ENCODE peak calls at places on chromosomes 4 and X, in eight cellular contexts. One of them, this sample, is unnamed.

GRCh38 chr4:63296773-63297172 is 1112.5 kb downstream of the TECRL start:
- DNase-seq in H1: no peak
- DNase-seq in CD8-positive, alpha-beta T cell: no peak
- DNase-seq in right atrium auricular region: no peak
- DNase-seq in pancreas: no peak
- DNase-seq in cardiac muscle cell: no peak
- DNase-seq in GM23338: peak; percentile 30
- DNase-seq in sigmoid colon: no peak
- DNase-seq in this sample: peak; percentile 5

GRCh38 chr4:176077561-176077960 is 11.9 kb downstream of the WDR17 start:
- DNase-seq in cardiac muscle cell: no peak
- DNase-seq in sigmoid colon: no peak
- DNase-seq in GM23338: no peak
- DNase-seq in right atrium auricular region: no peak
- DNase-seq in H1: no peak
- DNase-seq in CD8-positive, alpha-beta T cell: no peak
- DNase-seq in pancreas: no peak
- DNase-seq in this sample: peak; percentile 40

GRCh38 chrX:43703211-43703791 is 47.2 kb downstream of the MAOA start:
- DNase-seq in pancreas: no peak
- DNase-seq in sigmoid colon: no peak
- DNase-seq in cardiac muscle cell: peak; percentile 68
- DNase-seq in GM23338: no peak
- DNase-seq in CD8-positive, alpha-beta T cell: no peak
- DNase-seq in H1: no peak
- DNase-seq in right atrium auricular region: no peak
- DNase-seq in this sample: peak; percentile 61

GRCh38 chr4:13483142-13484044 is 747 bp downstream of the RAB28 start:
- DNase-seq in pancreas: no peak
- DNase-seq in CD8-positive, alpha-beta T cell: peak; percentile 1
- DNase-seq in right atrium auricular region: peak; percentile 75
- DNase-seq in H1: no peak
- DNase-seq in cardiac muscle cell: peak; percentile 79
- DNase-seq in GM23338: peak; percentile 75
- DNase-seq in sigmoid colon: peak; percentile 85
- DNase-seq in this sample: peak; percentile 48

GRCh38 chr4:41177016-41177415 is 37.3 kb downstream of the APBB2 start:
- DNase-seq in H1: no peak
- DNase-seq in right atrium auricular region: no peak
- DNase-seq in sigmoid colon: no peak
- DNase-seq in GM23338: no peak
- DNase-seq in CD8-positive, alpha-beta T cell: no peak
- DNase-seq in pancreas: no peak
- DNase-seq in cardiac muscle cell: peak; percentile 79
- DNase-seq in this sample: peak; percentile 66

GRCh38 chr4:177251237-177251636 is 58.4 kb upstream of the NEIL3 start:
- DNase-seq in pancreas: no peak
- DNase-seq in GM23338: no peak
- DNase-seq in right atrium auricular region: no peak
- DNase-seq in CD8-positive, alpha-beta T cell: no peak
- DNase-seq in sigmoid colon: no peak
- DNase-seq in H1: no peak
- DNase-seq in cardiac muscle cell: no peak
- DNase-seq in this sample: no peak

GRCh38 chr4:32858971-32859370 is 2138.8 kb downstream of the PCDH7 start:
- DNase-seq in pancreas: no peak
- DNase-seq in H1: no peak
- DNase-seq in GM23338: no peak
- DNase-seq in right atrium auricular region: no peak
- DNase-seq in cardiac muscle cell: peak; percentile 61
- DNase-seq in sigmoid colon: no peak
- DNase-seq in CD8-positive, alpha-beta T cell: no peak
- DNase-seq in this sample: peak; percentile 91

GRCh38 chr4:125677665-125678307 is 363.0 kb downstream of the FAT4 start:
- DNase-seq in sigmoid colon: no peak
- DNase-seq in GM23338: no peak
- DNase-seq in cardiac muscle cell: no peak
- DNase-seq in CD8-positive, alpha-beta T cell: no peak
- DNase-seq in pancreas: no peak
- DNase-seq in right atrium auricular region: no peak
- DNase-seq in H1: no peak
- DNase-seq in this sample: no peak

GRCh38 chr4:15893967-15894366 is 44.6 kb downstream of the FGFBP1 start:
- DNase-seq in GM23338: no peak
- DNase-seq in H1: no peak
- DNase-seq in sigmoid colon: no peak
- DNase-seq in cardiac muscle cell: peak; percentile 95
- DNase-seq in pancreas: no peak
- DNase-seq in CD8-positive, alpha-beta T cell: no peak
- DNase-seq in right atrium auricular region: no peak
- DNase-seq in this sample: peak; percentile 100

GRCh38 chr4:71445819-71446218 is 107.0 kb downstream of the SLC4A4 start:
- DNase-seq in GM23338: no peak
- DNase-seq in CD8-positive, alpha-beta T cell: no peak
- DNase-seq in right atrium auricular region: no peak
- DNase-seq in pancreas: no peak
- DNase-seq in cardiac muscle cell: no peak
- DNase-seq in H1: no peak
- DNase-seq in sigmoid colon: no peak
- DNase-seq in this sample: no peak

GRCh38 chr4:151690884-151691283 is 69.9 kb downstream of the GATB start:
- DNase-seq in pancreas: no peak
- DNase-seq in GM23338: no peak
- DNase-seq in cardiac muscle cell: peak; percentile 48
- DNase-seq in right atrium auricular region: no peak
- DNase-seq in CD8-positive, alpha-beta T cell: no peak
- DNase-seq in H1: no peak
- DNase-seq in sigmoid colon: no peak
- DNase-seq in this sample: no peak

GRCh38 chrX:94831364-94831763 is 1157.4 kb downstream of the FAM133A start:
- DNase-seq in GM23338: peak; percentile 25
- DNase-seq in pancreas: no peak
- DNase-seq in sigmoid colon: no peak
- DNase-seq in H1: no peak
- DNase-seq in CD8-positive, alpha-beta T cell: no peak
- DNase-seq in cardiac muscle cell: peak; percentile 6
- DNase-seq in right atrium auricular region: no peak
- DNase-seq in this sample: peak; percentile 17

GRCh38 chr4:26346203-26346620 is 25.4 kb downstream of the RBPJ start:
- DNase-seq in sigmoid colon: no peak
- DNase-seq in H1: no peak
- DNase-seq in right atrium auricular region: no peak
- DNase-seq in GM23338: peak; percentile 74
- DNase-seq in CD8-positive, alpha-beta T cell: no peak
- DNase-seq in pancreas: no peak
- DNase-seq in cardiac muscle cell: peak; percentile 72
- DNase-seq in this sample: peak; percentile 17

GRCh38 chrX:75784689-75785491 is at the start of gene MAGEE2:
- DNase-seq in right atrium auricular region: no peak
- DNase-seq in cardiac muscle cell: no peak
- DNase-seq in pancreas: no peak
- DNase-seq in sigmoid colon: no peak
- DNase-seq in CD8-positive, alpha-beta T cell: no peak
- DNase-seq in H1: no peak
- DNase-seq in GM23338: peak; percentile 24
- DNase-seq in this sample: no peak

GRCh38 chr4:128782076-128782715 is 27.3 kb upstream of the JADE1 start:
- DNase-seq in cardiac muscle cell: no peak
- DNase-seq in sigmoid colon: no peak
- DNase-seq in GM23338: peak; percentile 52
- DNase-seq in pancreas: no peak
- DNase-seq in right atrium auricular region: no peak
- DNase-seq in CD8-positive, alpha-beta T cell: peak; percentile 37
- DNase-seq in H1: no peak
- DNase-seq in this sample: no peak

GRCh38 chrX:9693307-9694001 is 72.2 kb downstream of the GPR143 start:
- DNase-seq in CD8-positive, alpha-beta T cell: no peak
- DNase-seq in sigmoid colon: no peak
- DNase-seq in pancreas: no peak
- DNase-seq in right atrium auricular region: no peak
- DNase-seq in GM23338: no peak
- DNase-seq in cardiac muscle cell: no peak
- DNase-seq in H1: no peak
- DNase-seq in this sample: no peak

GRCh38 chrX:9687899-9688298 is 77.7 kb downstream of the GPR143 start:
- DNase-seq in H1: no peak
- DNase-seq in GM23338: no peak
- DNase-seq in pancreas: no peak
- DNase-seq in cardiac muscle cell: no peak
- DNase-seq in CD8-positive, alpha-beta T cell: no peak
- DNase-seq in right atrium auricular region: no peak
- DNase-seq in sigmoid colon: peak; percentile 49
- DNase-seq in this sample: no peak

GRCh38 chrX:9688833-9689232 is 76.8 kb downstream of the GPR143 start:
- DNase-seq in cardiac muscle cell: no peak
- DNase-seq in H1: no peak
- DNase-seq in GM23338: no peak
- DNase-seq in pancreas: no peak
- DNase-seq in right atrium auricular region: no peak
- DNase-seq in CD8-positive, alpha-beta T cell: no peak
- DNase-seq in sigmoid colon: peak; percentile 32
- DNase-seq in this sample: no peak

GRCh38 chrX:9690046-9690445 is 75.6 kb downstream of the GPR143 start:
- DNase-seq in GM23338: no peak
- DNase-seq in right atrium auricular region: no peak
- DNase-seq in pancreas: no peak
- DNase-seq in sigmoid colon: peak; percentile 1
- DNase-seq in cardiac muscle cell: no peak
- DNase-seq in H1: no peak
- DNase-seq in CD8-positive, alpha-beta T cell: no peak
- DNase-seq in this sample: no peak
- H3K36me3 ChIP-seq in GM23338: no peaks in the 10 kb centered on the region
- H3K36me3 ChIP-seq in right atrium auricular region: peaks cover 15% of the 10 kb centered on the region
- H3K36me3 ChIP-seq in pancreas: no peaks in the 10 kb centered on the region
- H3K36me3 ChIP-seq in sigmoid colon: no peaks in the 10 kb centered on the region
- H3K36me3 ChIP-seq in cardiac muscle cell: peaks cover 38% of the 10 kb centered on the region
- H3K36me3 ChIP-seq in H1: peaks cover 10% of the 10 kb centered on the region
- H3K36me3 ChIP-seq in CD8-positive, alpha-beta T cell: peaks cover 16% of the 10 kb centered on the region
- H3K36me3 ChIP-seq in this sample: no peaks in the 10 kb centered on the region

GRCh38 chrX:71292669-71293379 is 8.7 kb upstream of the ITGB1BP2 start:
- DNase-seq in H1: no peak
- DNase-seq in cardiac muscle cell: no peak
- DNase-seq in CD8-positive, alpha-beta T cell: no peak
- DNase-seq in right atrium auricular region: no peak
- DNase-seq in sigmoid colon: no peak
- DNase-seq in pancreas: no peak
- DNase-seq in GM23338: no peak
- DNase-seq in this sample: peak; percentile 25

GRCh38 chrX:71285929-71286328 is 2.5 kb downstream of the NONO start:
- DNase-seq in right atrium auricular region: no peak
- DNase-seq in GM23338: no peak
- DNase-seq in cardiac muscle cell: no peak
- DNase-seq in sigmoid colon: no peak
- DNase-seq in H1: no peak
- DNase-seq in pancreas: no peak
- DNase-seq in CD8-positive, alpha-beta T cell: no peak
- DNase-seq in this sample: no peak

GRCh38 chrX:71296806-71297205 is 4.7 kb upstream of the ITGB1BP2 start:
- DNase-seq in cardiac muscle cell: no peak
- DNase-seq in H1: no peak
- DNase-seq in sigmoid colon: no peak
- DNase-seq in right atrium auricular region: no peak
- DNase-seq in pancreas: no peak
- DNase-seq in GM23338: no peak
- DNase-seq in CD8-positive, alpha-beta T cell: no peak
- DNase-seq in this sample: no peak

GRCh38 chrX:71291381-71291780 is 7.9 kb downstream of the NONO start:
- DNase-seq in GM23338: no peak
- DNase-seq in cardiac muscle cell: peak; percentile 34
- DNase-seq in sigmoid colon: no peak
- DNase-seq in CD8-positive, alpha-beta T cell: no peak
- DNase-seq in H1: no peak
- DNase-seq in right atrium auricular region: no peak
- DNase-seq in pancreas: no peak
- DNase-seq in this sample: no peak
- H3K36me3 ChIP-seq in GM23338: peaks cover 50% of the 10 kb centered on the region
- H3K36me3 ChIP-seq in cardiac muscle cell: peaks cover 33% of the 10 kb centered on the region
- H3K36me3 ChIP-seq in sigmoid colon: peaks cover 27% of the 10 kb centered on the region
- H3K36me3 ChIP-seq in CD8-positive, alpha-beta T cell: peaks cover 27% of the 10 kb centered on the region
- H3K36me3 ChIP-seq in H1: peaks cover 77% of the 10 kb centered on the region
- H3K36me3 ChIP-seq in right atrium auricular region: peaks cover 47% of the 10 kb centered on the region
- H3K36me3 ChIP-seq in pancreas: no peaks in the 10 kb centered on the region
- H3K36me3 ChIP-seq in this sample: peaks cover 2% of the 10 kb centered on the region

GRCh38 chr4:2688697-2689096 is 67.4 kb downstream of the TNIP2 start:
- DNase-seq in cardiac muscle cell: no peak
- DNase-seq in pancreas: no peak
- DNase-seq in right atrium auricular region: no peak
- DNase-seq in H1: no peak
- DNase-seq in GM23338: no peak
- DNase-seq in CD8-positive, alpha-beta T cell: no peak
- DNase-seq in sigmoid colon: no peak
- DNase-seq in this sample: no peak

GRCh38 chr4:2686379-2687265 is 69.5 kb downstream of the TNIP2 start:
- DNase-seq in right atrium auricular region: no peak
- DNase-seq in pancreas: no peak
- DNase-seq in GM23338: no peak
- DNase-seq in sigmoid colon: no peak
- DNase-seq in H1: no peak
- DNase-seq in cardiac muscle cell: no peak
- DNase-seq in CD8-positive, alpha-beta T cell: no peak
- DNase-seq in this sample: peak; percentile 78

GRCh38 chr4:2688281-2688680 is 67.9 kb downstream of the TNIP2 start:
- DNase-seq in sigmoid colon: no peak
- DNase-seq in cardiac muscle cell: no peak
- DNase-seq in right atrium auricular region: no peak
- DNase-seq in CD8-positive, alpha-beta T cell: no peak
- DNase-seq in H1: no peak
- DNase-seq in pancreas: no peak
- DNase-seq in GM23338: no peak
- DNase-seq in this sample: no peak

GRCh38 chr4:2685541-2685940 is 70.6 kb downstream of the TNIP2 start:
- DNase-seq in CD8-positive, alpha-beta T cell: no peak
- DNase-seq in right atrium auricular region: no peak
- DNase-seq in H1: no peak
- DNase-seq in pancreas: no peak
- DNase-seq in sigmoid colon: no peak
- DNase-seq in cardiac muscle cell: no peak
- DNase-seq in GM23338: no peak
- DNase-seq in this sample: peak; percentile 41

GRCh38 chr4:2684486-2684885 is 71.7 kb downstream of the TNIP2 start:
- DNase-seq in H1: no peak
- DNase-seq in GM23338: no peak
- DNase-seq in sigmoid colon: no peak
- DNase-seq in right atrium auricular region: no peak
- DNase-seq in pancreas: no peak
- DNase-seq in CD8-positive, alpha-beta T cell: no peak
- DNase-seq in cardiac muscle cell: no peak
- DNase-seq in this sample: no peak
- H3K36me3 ChIP-seq in H1: peaks cover 12% of the 10 kb centered on the region
- H3K36me3 ChIP-seq in GM23338: peaks cover 11% of the 10 kb centered on the region
- H3K36me3 ChIP-seq in sigmoid colon: peaks cover 14% of the 10 kb centered on the region
- H3K36me3 ChIP-seq in right atrium auricular region: peaks cover 47% of the 10 kb centered on the region
- H3K36me3 ChIP-seq in pancreas: no peaks in the 10 kb centered on the region
- H3K36me3 ChIP-seq in CD8-positive, alpha-beta T cell: peaks cover 22% of the 10 kb centered on the region
- H3K36me3 ChIP-seq in cardiac muscle cell: peaks cover 26% of the 10 kb centered on the region
- H3K36me3 ChIP-seq in this sample: peaks cover 5% of the 10 kb centered on the region

DNA sequence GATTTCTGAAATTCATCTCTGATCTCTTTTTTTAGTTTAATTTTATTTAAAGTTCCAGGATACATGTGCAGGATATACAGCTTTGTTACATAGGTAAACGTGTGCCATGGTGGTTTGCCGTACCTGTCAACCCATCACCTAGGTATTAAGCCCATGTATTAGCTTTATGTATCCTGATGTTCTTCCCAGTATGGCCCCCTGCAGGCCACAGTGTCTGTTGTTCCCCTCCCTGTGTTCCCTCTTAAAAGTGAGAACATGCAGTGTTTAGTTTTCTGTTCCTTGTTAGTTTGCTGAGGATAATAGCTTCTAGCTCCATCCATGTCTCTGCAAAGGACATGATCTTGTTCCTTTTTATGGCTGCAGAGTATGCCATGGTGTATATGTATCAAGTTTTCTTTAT is 153.2 kb downstream of the RAPGEF2 start:
- DNase-seq in GM23338: peak; percentile 24
- DNase-seq in cardiac muscle cell: no peak
- DNase-seq in right atrium auricular region: no peak
- DNase-seq in H1: no peak
- DNase-seq in sigmoid colon: no peak
- DNase-seq in pancreas: no peak
- DNase-seq in CD8-positive, alpha-beta T cell: no peak
- DNase-seq in this sample: no peak
- H3K36me3 ChIP-seq in GM23338: no peaks in the 10 kb centered on the region
- H3K36me3 ChIP-seq in cardiac muscle cell: no peaks in the 10 kb centered on the region
- H3K36me3 ChIP-seq in right atrium auricular region: no peaks in the 10 kb centered on the region
- H3K36me3 ChIP-seq in H1: no peaks in the 10 kb centered on the region
- H3K36me3 ChIP-seq in sigmoid colon: no peaks in the 10 kb centered on the region
- H3K36me3 ChIP-seq in pancreas: no peaks in the 10 kb centered on the region
- H3K36me3 ChIP-seq in CD8-positive, alpha-beta T cell: no peaks in the 10 kb centered on the region
- H3K36me3 ChIP-seq in this sample: no peaks in the 10 kb centered on the region